ENCODE peak calls at places on chromosomes 4 and X, in four cellular contexts. G, B, T and E are unnamed samples.

GRCh38 chrX:111164728-111165127 is 68.7 kb downstream of the PAK3 start:
- DNase-seq in G (no peak), B (peak), T (no peak), E (no peak)

GRCh38 chr4:168021666-168022065 is 70.7 kb upstream of the ANXA10 start:
- DNase-seq in G (no peak), B (no peak), T (no peak), E (no peak)

GRCh38 chr4:8552581-8553205 is 27.5 kb upstream of the GPR78 start:
- DNase-seq in G (no peak), B (no peak), T (no peak), E (no peak)

GRCh38 chr4:4388836-4389575 is 2.1 kb downstream of the NSG1 start:
- DNase-seq in G (no peak), B (no peak), T (no peak), E (no peak)

GRCh38 chrX:13761606-13762005 is 27.1 kb downstream of the OFD1 start:
- DNase-seq in G (no peak), B (no peak), T (no peak), E (no peak)

GRCh38 chrX:133726211-133726630 is 259.2 kb downstream of the GPC3 start:
- DNase-seq in G (peak), B (no peak), T (no peak), E (peak)

GRCh38 chr4:153403761-153404160 is 59.3 kb downstream of the MND1 start:
- DNase-seq in G (no peak), B (no peak), T (no peak), E (no peak)

GRCh38 chr4:1992468-1993168 is 16.2 kb downstream of the NELFA start:
- DNase-seq in G (no peak), B (no peak), T (no peak), E (no peak)

GRCh38 chr4:79585834-79586233 is 177.8 kb upstream of the GK2 start:
- DNase-seq in G (no peak), B (no peak), T (no peak), E (no peak)

GRCh38 chrX:35104626-35105025 is 162.0 kb downstream of the FAM47B start:
- DNase-seq in G (no peak), B (no peak), T (no peak), E (no peak)

GRCh38 chr4:150569384-150569987 is 12.5 kb upstream of the MAB21L2 start:
- DNase-seq in G (no peak), B (peak), T (no peak), E (no peak)

GRCh38 chr4:133186845-133187244 is 37.8 kb downstream of the PCDH10 start:
- DNase-seq in G (no peak), B (no peak), T (no peak), E (no peak)

GRCh38 chr4:186792994-186793393 is 69.3 kb upstream of the FAT1 start:
- DNase-seq in G (no peak), B (no peak), T (no peak), E (no peak)

GRCh38 chr4:73608677-73609594 is 11.3 kb downstream of the RASSF6 start:
- DNase-seq in G (peak), B (no peak), T (no peak), E (no peak)

GRCh38 chrX:67050760-67051159 is 411.9 kb upstream of the EDA2R start:
- DNase-seq in G (no peak), B (no peak), T (no peak), E (no peak)

GRCh38 chrX:106670631-106671030 is 55.9 kb upstream of the RNF128 start:
- DNase-seq in G (no peak), B (no peak), T (no peak), E (no peak)

GRCh38 chr4:26420903-26421302 is 69.4 kb downstream of the CCKAR start:
- DNase-seq in G (no peak), B (no peak), T (no peak), E (no peak)

GRCh38 chr4:75710246-75710645 is 14.1 kb upstream of the USO1 start:
- DNase-seq in G (no peak), B (no peak), T (no peak), E (no peak)

GRCh38 chr4:54110019-54110416 is 10.1 kb downstream of the GSX2 start:
- DNase-seq in G (no peak), B (no peak), T (no peak), E (no peak)

GRCh38 chr4:44791842-44792241 is 65.5 kb upstream of the GNPDA2 start:
- DNase-seq in G (no peak), B (no peak), T (no peak), E (no peak)

GRCh38 chr4:151114338-151114737 is 14.9 kb downstream of the RPS3A start:
- DNase-seq in G (no peak), B (no peak), T (no peak), E (no peak)

GRCh38 chr4:123110685-123111084 is 188.3 kb upstream of the NUDT6 start:
- DNase-seq in G (no peak), B (no peak), T (no peak), E (no peak)

GRCh38 chr4:81723044-81723884 is 251.6 kb upstream of the RASGEF1B start:
- DNase-seq in G (no peak), B (no peak), T (no peak), E (no peak)

GRCh38 chr4:118765399-118765798 is 70.5 kb downstream of the SEC24D start:
- DNase-seq in G (no peak), B (peak), T (no peak), E (peak)

GRCh38 chrX:68196939-68197791 is 236.1 kb downstream of the OPHN1 start:
- DNase-seq in G (peak), B (peak), T (no peak), E (peak)

GRCh38 chr4:138867404-138867803 is 148.2 kb upstream of the NOCT start:
- DNase-seq in G (no peak), B (no peak), T (no peak), E (no peak)

GRCh38 chr4:41609851-41610250 is 71.9 kb downstream of the LIMCH1 start:
- DNase-seq in G (no peak), B (no peak), T (no peak), E (no peak)

GRCh38 chrX:22389544-22390243 is 117.0 kb downstream of the CBLL2 start:
- DNase-seq in G (no peak), B (no peak), T (no peak), E (no peak)

GRCh38 chr4:86935833-86936721 is 1.3 kb downstream of the AFF1 start:
- DNase-seq in G (peak), B (peak), T (peak), E (peak)

GRCh38 chr4:75724867-75725724 is 719 bp downstream of the USO1 start:
- DNase-seq in G (peak), B (peak), T (peak), E (peak)

GRCh38 chr4:178192611-178193010 is 750.4 kb upstream of the AGA start:
- DNase-seq in G (no peak), B (no peak), T (no peak), E (no peak)

GRCh38 chr4:86846921-86847320 is 2.3 kb downstream of the SLC10A6 start:
- DNase-seq in G (no peak), B (no peak), T (no peak), E (no peak)

GRCh38 chr4:77155631-77156345 is 1.2 kb upstream of the CCNG2 start:
- DNase-seq in G (no peak), B (no peak), T (no peak), E (no peak)

GRCh38 chrX:108312938-108313337 is 125.3 kb downstream of the COL4A6 start:
- DNase-seq in G (no peak), B (no peak), T (no peak), E (peak)

GRCh38 chrX:54180403-54180802 is 2.7 kb downstream of the FAM120C start:
- DNase-seq in G (no peak), B (no peak), T (no peak), E (no peak)

GRCh38 chrX:54492340-54492739 is 3.7 kb downstream of the FGD1 start:
- DNase-seq in G (no peak), B (no peak), T (no peak), E (no peak)

GRCh38 chr4:48902266-48902665 is 4.3 kb downstream of the OCIAD2 start:
- DNase-seq in G (no peak), B (no peak), T (no peak), E (no peak)

GRCh38 chrX:103376979-103377324 is 614 bp downstream of the BEX3 start:
- DNase-seq in G (no peak), B (no peak), T (no peak), E (no peak)

GRCh38 chr4:122003335-122003734 is 51.5 kb upstream of the TRPC3 start:
- DNase-seq in G (peak), B (peak), T (peak), E (peak)
- TF ChIP-seq CEBPB in G (no peak), B (no peak), T (no peak), E (no peak)

DNA sequence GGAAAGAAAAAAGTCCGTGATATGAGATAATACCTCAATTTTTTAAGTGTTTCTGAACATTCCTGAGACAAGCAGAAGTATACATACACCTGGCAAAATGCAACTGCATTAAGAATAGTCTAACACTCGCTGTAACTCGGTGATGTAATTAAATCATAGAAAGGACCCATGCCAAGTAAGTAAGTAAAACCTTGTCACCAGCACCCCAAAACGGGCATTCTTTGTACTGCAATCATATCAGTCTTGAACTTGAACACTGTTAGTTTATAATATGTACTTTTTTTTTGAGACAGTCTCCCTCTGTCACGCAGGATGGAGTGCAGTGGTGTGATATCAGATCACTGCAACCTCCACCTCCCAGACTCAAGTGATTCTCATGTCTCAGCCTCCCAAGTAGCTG is 47.4 kb downstream of the SMIM14 start:
- DNase-seq in G (peak), B (peak), T (no peak), E (no peak)
- TF ChIP-seq EZH2 in G (no peak), B (no peak), T (no peak), E (no peak)

GRCh38 chrX:119696251-119696890 is 3.4 kb upstream of the SEPTIN6 start:
- DNase-seq in G (no peak), B (no peak), T (no peak), E (no peak)

GRCh38 chrX:119695535-119696050 is 2.6 kb upstream of the SEPTIN6 start:
- DNase-seq in G (no peak), B (no peak), T (no peak), E (no peak)

GRCh38 chrX:119693996-119694451 is 1.1 kb upstream of the SEPTIN6 start:
- DNase-seq in G (no peak), B (no peak), T (no peak), E (no peak)

GRCh38 chrX:119694601-119695534 is 1.9 kb upstream of the SEPTIN6 start:
- DNase-seq in G (peak), B (no peak), T (no peak), E (no peak)

GRCh38 chrX:119698835-119699234 is 5.9 kb upstream of the SEPTIN6 start:
- DNase-seq in G (peak), B (peak), T (no peak), E (peak)
- TF ChIP-seq ZBTB33 in G (no peak), B (no peak), T (no peak), E (no peak)

DNA sequence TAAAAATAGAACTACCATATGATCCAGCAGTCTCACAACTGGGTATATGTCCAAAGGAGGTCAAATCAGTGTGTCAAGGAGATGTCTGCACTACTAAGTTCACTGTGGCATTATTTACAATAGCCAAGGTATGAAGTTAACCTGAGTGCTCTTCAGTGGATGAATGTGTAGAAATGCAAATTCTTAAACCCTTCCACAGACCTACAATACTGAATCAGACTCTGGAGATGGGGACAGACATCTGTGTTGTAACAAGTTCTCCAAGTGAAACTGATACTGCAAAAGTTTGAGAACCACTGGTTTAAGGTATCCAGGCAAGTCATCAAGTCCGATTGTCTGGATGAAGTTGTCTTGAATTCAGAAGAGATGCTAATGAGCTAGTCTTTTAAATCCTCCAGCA is 38.5 kb downstream of the SMAD1 start:
- DNase-seq in G (no peak), B (no peak), T (no peak), E (no peak)
- TF ChIP-seq CEBPB in G (no peak), B (no peak), T (no peak), E (no peak)

DNA sequence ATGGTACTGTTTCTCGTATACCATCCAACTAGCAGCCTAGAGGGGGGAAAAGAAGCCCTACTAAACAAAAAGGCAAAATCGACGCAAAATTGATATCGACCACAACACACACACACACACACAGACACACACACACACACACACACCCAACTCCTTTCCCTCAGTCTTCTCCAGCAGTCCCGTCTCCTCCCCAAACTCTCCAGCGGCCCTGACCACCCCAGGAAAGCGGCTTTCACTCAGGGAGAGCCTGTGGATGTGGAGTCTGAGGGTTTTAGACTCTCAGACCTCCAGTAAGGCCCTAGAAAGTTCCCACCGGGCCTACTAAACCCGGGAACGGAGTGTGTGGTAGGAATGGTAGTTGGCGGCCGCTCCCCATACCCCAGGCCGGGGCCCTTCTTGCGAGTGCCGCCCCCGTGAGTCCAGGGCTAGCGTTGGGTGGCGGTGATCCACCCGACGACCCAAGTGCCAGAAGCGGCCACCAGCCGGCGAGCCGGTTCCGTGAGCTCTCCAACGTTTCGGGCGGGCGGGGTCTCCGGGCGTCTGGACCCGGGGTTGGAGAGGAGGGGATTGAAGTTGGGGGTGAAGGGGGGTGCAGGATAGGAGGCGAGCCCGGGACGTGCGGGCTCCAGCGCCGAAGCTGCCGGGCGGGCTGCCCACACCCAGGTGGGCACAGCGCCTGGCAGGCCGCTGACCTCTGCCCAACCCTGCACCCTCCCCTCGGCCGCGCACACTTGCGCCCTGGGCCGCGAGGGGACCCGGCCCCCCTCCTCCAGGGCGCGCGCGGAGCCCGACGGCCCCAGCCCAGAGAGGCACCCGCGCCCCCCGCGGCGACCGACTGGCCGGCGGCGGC is 13.7 kb downstream of the ARX start:
- DNase-seq in G (no peak), B (no peak), T (no peak), E (no peak)
- TF ChIP-seq EZH2 in G (no peak), B (no peak), T (no peak), E (no peak)